ENCODE peak calls at places on chromosomes 7 and 10, in five cellular contexts. Z, X, E, R and Q are unnamed samples.

GRCh38 chr10:97274828-97275227 is 17.6 kb downstream of the ARHGAP19 start:
- DNase-seq in E (no peak), Z (no peak), X (no peak), R (no peak), Q (no peak)

GRCh38 chr7:43954524-43955228 is 28.4 kb downstream of the UBE2D4 start:
- DNase-seq in X (peak; percentile 27), E (peak; percentile 39), R (peak; percentile 83), Z (no peak), Q (peak; percentile 38)

GRCh38 chr10:24306507-24306875 is 97.6 kb downstream of the KIAA1217 start:
- DNase-seq in E (no peak), R (no peak), X (no peak), Z (no peak), Q (no peak)

GRCh38 chr7:70693300-70693689 is 438.6 kb upstream of the GALNT17 start:
- DNase-seq in R (no peak), E (no peak), Z (no peak), X (no peak), Q (no peak)

GRCh38 chr7:117324940-117325339 is 2.1 kb upstream of the WNT2 start:
- DNase-seq in X (no peak), R (peak; percentile 78), E (no peak), Z (no peak), Q (no peak)

GRCh38 chr7:11416641-11417040 is 415.4 kb downstream of the THSD7A start:
- DNase-seq in Z (no peak), X (no peak), E (no peak), R (no peak), Q (no peak)

GRCh38 chr7:27109533-27110162 is 7.2 kb upstream of the HOXA2 start:
- DNase-seq in E (no peak), R (no peak), X (no peak), Z (no peak), Q (no peak)

GRCh38 chr7:139889186-139889871 is 60.3 kb downstream of the TBXAS1 start:
- DNase-seq in R (no peak), X (no peak), Z (no peak), E (no peak), Q (no peak)

GRCh38 chr10:68897336-68897741 is 3.8 kb upstream of the DDX50 start:
- DNase-seq in E (no peak), Z (no peak), X (peak; percentile 50), R (peak; percentile 84), Q (peak; percentile 61)

GRCh38 chr7:30974605-30975256 is 11.0 kb downstream of the GHRHR start:
- DNase-seq in E (peak; percentile 54), Z (no peak), X (no peak), R (peak; percentile 95), Q (peak; percentile 81)

GRCh38 chr10:127368937-127369336 is 172.5 kb upstream of the INSYN2A start:
- DNase-seq in Z (no peak), R (no peak), E (no peak), X (no peak), Q (no peak)

GRCh38 chr7:89085580-89085979 is 290.0 kb upstream of the TEX47 start:
- DNase-seq in X (no peak), E (no peak), R (no peak), Z (no peak), Q (no peak)

DNA sequence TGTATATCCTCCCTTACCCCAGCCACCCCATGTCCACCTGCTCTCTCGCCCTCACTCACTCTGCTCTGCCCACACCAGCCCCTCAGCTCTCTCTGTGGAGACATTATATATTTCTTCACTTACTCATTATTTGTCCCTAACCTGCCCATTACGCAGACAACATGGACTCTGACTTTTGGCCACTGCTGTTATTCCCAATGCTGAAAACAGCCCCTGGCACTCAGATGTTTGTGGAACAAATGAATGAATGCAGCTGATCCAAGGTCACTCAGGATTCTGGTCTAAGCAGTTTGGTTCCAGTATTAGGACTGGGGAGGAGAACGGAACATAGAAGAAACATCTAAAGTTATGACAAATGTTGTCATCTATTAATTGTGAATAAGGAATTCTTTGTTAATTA is 26.7 kb downstream of the GNA12 start:
- DNase-seq in R (no peak), Z (no peak), E (no peak), X (no peak), Q (no peak)
- H3K4me1 ChIP-seq in R (peaks cover under 1% of the 10 kb centered on the region), Z (peaks cover 44% of the 10 kb centered on the region), E (peaks cover 14% of the 10 kb centered on the region), X (peaks cover 77% of the 10 kb centered on the region), Q (peaks cover 30% of the 10 kb centered on the region)

DNA sequence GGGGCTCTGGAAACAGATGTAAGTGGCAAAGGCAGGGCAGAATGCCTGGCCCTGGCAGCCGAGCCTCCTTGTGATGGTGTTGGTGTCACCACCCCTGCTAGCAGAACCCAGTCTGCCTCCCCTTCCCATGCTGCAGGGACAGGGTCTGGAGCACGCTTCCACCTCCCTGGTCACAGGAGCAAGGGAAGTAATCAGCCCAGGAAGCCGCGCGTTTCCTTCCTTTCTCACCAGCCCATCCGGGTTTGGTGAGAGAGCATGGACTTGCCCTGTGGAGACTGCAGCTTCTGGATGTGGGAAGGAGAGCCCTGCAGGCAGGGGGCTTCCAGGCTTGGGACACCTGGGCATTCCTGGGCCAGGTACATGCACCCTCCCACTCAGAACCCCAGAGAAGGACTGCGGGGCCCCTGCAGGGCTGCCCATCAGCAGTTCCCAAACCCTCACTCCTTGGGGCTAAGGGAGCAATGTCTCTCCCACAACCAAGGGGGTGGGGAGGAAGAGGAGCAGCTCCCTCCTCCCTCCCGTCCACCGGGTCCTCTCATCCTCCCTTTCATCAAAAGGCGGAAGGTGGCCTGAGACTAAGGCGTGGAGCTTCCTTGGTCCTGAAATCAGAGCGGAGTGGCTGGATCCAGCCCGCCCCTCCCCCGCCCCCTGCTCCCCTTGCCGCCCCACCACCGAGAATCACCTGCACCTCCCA is 1.8 kb downstream of the MMRN2 start:
- DNase-seq in R (peak; percentile 76), E (no peak), Z (peak; percentile 67), X (no peak), Q (no peak)
- H3K4me1 ChIP-seq in R (peaks cover 15% of the 10 kb centered on the region), E (peaks cover 40% of the 10 kb centered on the region), Z (peaks cover 46% of the 10 kb centered on the region), X (peaks cover 57% of the 10 kb centered on the region), Q (peaks cover 18% of the 10 kb centered on the region)

GRCh38 chr10:31760674-31761081 is 168.0 kb downstream of the ARHGAP12 start:
- DNase-seq in R (no peak), X (no peak), Z (no peak), E (no peak), Q (no peak)
- H3K4me1 ChIP-seq in R (no peaks in the 10 kb centered on the region), X (peaks cover 37% of the 10 kb centered on the region), Z (peaks cover 9% of the 10 kb centered on the region), E (peaks cover 5% of the 10 kb centered on the region), Q (peaks cover 20% of the 10 kb centered on the region)

GRCh38 chr10:104337527-104337984 is 709 bp downstream of the ITPRIP start:
- DNase-seq in E (no peak), X (no peak), R (no peak), Z (no peak), Q (peak; percentile 49)
- H3K4me1 ChIP-seq in E (peaks cover 13% of the 10 kb centered on the region), X (peaks cover 60% of the 10 kb centered on the region), R (peaks cover 11% of the 10 kb centered on the region), Z (peaks cover 37% of the 10 kb centered on the region), Q (peaks cover 26% of the 10 kb centered on the region)

GRCh38 chr10:121576139-121576538 is 22.1 kb downstream of the FGFR2 start:
- DNase-seq in R (no peak), X (no peak), Z (no peak), E (no peak), Q (no peak)

GRCh38 chr10:121577568-121577967 is 20.7 kb downstream of the FGFR2 start:
- DNase-seq in X (no peak), Z (no peak), R (no peak), E (no peak), Q (no peak)

GRCh38 chr10:121579656-121580055 is 18.6 kb downstream of the FGFR2 start:
- DNase-seq in R (peak; percentile 83), X (no peak), Z (no peak), E (no peak), Q (no peak)

GRCh38 chr10:121578965-121579364 is 19.3 kb downstream of the FGFR2 start:
- DNase-seq in E (no peak), X (no peak), R (peak; percentile 70), Z (no peak), Q (no peak)

GRCh38 chr10:121578298-121578697 is 19.9 kb downstream of the FGFR2 start:
- DNase-seq in R (no peak), E (no peak), Z (no peak), X (no peak), Q (no peak)
- H3K4me1 ChIP-seq in R (peaks cover 3% of the 10 kb centered on the region), E (peaks cover 21% of the 10 kb centered on the region), Z (no peaks in the 10 kb centered on the region), X (peaks cover 6% of the 10 kb centered on the region), Q (peaks cover 37% of the 10 kb centered on the region)

DNA sequence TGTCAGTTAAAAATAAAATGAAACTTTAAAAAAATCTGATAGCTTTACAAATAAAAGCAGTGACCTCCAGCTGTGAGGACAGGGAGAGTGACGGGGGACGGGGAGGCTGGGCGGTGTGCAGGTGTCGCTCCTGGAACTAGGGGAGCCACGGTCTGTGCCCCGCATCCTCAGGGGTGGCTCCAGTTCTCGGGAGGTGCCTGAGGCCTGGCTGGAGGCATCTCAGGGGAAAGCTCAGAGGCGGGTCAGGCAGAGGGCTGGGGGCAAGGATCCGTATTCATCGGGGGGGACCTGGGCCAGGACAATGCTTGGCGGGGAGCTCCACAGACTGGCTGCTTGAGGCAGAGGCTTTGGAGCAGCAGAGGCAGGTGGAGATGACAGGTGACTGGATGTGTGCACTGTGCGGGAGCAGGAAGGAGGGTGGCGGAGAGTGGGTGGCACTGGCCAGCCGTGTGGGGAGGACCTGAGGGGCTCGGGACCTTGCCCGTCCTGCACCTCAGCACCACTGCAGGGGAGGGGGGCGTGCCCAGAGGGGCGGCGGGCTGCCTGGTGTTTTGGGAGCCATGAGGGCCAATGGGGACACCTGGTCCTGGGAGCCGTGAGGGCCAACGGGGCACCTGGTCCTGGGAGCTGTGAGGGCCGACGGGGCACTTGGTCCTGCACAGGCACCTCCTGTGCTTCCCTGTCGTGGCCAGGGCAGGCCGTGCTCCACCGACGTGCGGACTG is 13.2 kb downstream of the PWWP2B start:
- DNase-seq in X (no peak), E (no peak), Z (peak; percentile 65), R (no peak), Q (peak; percentile 84)
- H3K4me1 ChIP-seq in X (peaks cover 78% of the 10 kb centered on the region), E (peaks cover 29% of the 10 kb centered on the region), Z (peaks cover 17% of the 10 kb centered on the region), R (no peaks in the 10 kb centered on the region), Q (peaks cover 94% of the 10 kb centered on the region)